ENCODE peak calls at places on chromosomes 12 and 14, in ten cellular contexts. V is A549; E is mucosa of gallbladder; G is amniotic stem cell; U is stimulated activated CD4-positive, alpha-beta T cell treated with anti-CD3 and anti-CD28 coated beads, TNF-alpha, amount 100 ng/mL, for 4 hours; F is C1 segment of cervical spinal cord; Y is HAP-1; M is M059J; O is H9; D is posterior vena cava. X is an unnamed sample.

GRCh38 chr12:109840349-109841073 is 7.3 kb upstream of the TRPV4 start:
- DNase-seq in U (no peak), V (peak; percentile 53), M (peak; percentile 58), D (no peak), E (peak; percentile 38), F (no peak), O (peak; percentile 73), G (no peak), Y (no peak), X (no peak)

GRCh38 chr12:120066341-120066740 is 50.2 kb downstream of the RAB35 start:
- DNase-seq in G (no peak), V (no peak), Y (no peak), O (no peak), M (no peak), U (no peak), E (no peak), D (no peak), F (no peak), X (no peak)

GRCh38 chr14:76073732-76074131 is 78.0 kb upstream of the GPATCH2L start:
- DNase-seq in G (no peak), M (no peak), V (no peak), F (no peak), E (no peak), U (no peak), Y (no peak), O (no peak), D (no peak), X (no peak)

GRCh38 chr14:101582294-101582693 is 21.0 kb downstream of the DIO3 start:
- DNase-seq in O (no peak), V (no peak), E (no peak), U (no peak), G (no peak), M (no peak), Y (no peak), F (peak; percentile 42), D (peak; percentile 73), X (no peak)

GRCh38 chr12:128531153-128531552 is 264.2 kb downstream of the TMEM132C start:
- DNase-seq in O (no peak), M (no peak), U (no peak), V (no peak), F (no peak), G (no peak), E (no peak), Y (no peak), D (no peak), X (no peak)

GRCh38 chr14:29926701-29927595 is 699 bp downstream of the PRKD1 start:
- DNase-seq in V (peak; percentile 34), E (peak; percentile 36), O (peak; percentile 53), D (peak; percentile 82), F (no peak), U (no peak), M (peak; percentile 65), G (no peak), Y (peak; percentile 28), X (no peak)

GRCh38 chr14:90894241-90894640 is 78.0 kb upstream of the TTC7B start:
- DNase-seq in Y (no peak), M (no peak), U (no peak), E (no peak), F (no peak), D (no peak), V (no peak), O (no peak), G (no peak), X (no peak)

GRCh38 chr14:77407158-77407557 is 16.2 kb downstream of the NOXRED1 start:
- DNase-seq in Y (no peak), F (no peak), O (no peak), U (no peak), G (no peak), M (no peak), D (no peak), E (no peak), V (no peak), X (no peak)

GRCh38 chr12:40225337-40225983 is 663 bp downstream of the LRRK2 start:
- DNase-seq in D (no peak), E (no peak), F (peak; percentile 15), V (no peak), Y (no peak), U (no peak), G (no peak), M (no peak), O (no peak), X (no peak)

GRCh38 chr12:72074065-72074464 is 135.4 kb downstream of the TPH2 start:
- DNase-seq in F (no peak), M (no peak), E (no peak), V (no peak), D (no peak), G (no peak), U (no peak), O (no peak), Y (no peak), X (no peak)

GRCh38 chr12:92470608-92471021 is 232.2 kb upstream of the PLEKHG7 start:
- DNase-seq in U (no peak), V (no peak), G (no peak), Y (no peak), E (no peak), F (no peak), D (no peak), M (no peak), O (no peak), X (no peak)

GRCh38 chr12:86264451-86265328 is 8.5 kb upstream of the MGAT4C start:
- DNase-seq in E (peak; percentile 54), D (no peak), G (no peak), F (no peak), U (no peak), V (no peak), Y (no peak), O (peak; percentile 95), M (peak; percentile 34), X (no peak)

X was measured in activated naive CD4-positive, alpha-beta T cell treated with anti-CD3 and anti-CD28 coated beads, Interleukin-2, amount 50 U/mL, for 72 hours.